ENCODE peak calls at places on chromosomes 6 and 20, in nine cellular contexts. D, A, G, F, L, U, Z, T and K are unnamed samples.

GRCh38 chr6:73969982-73970960 is 274.3 kb downstream of the CD109 start:
- DNase-seq in D (no peak), A (no peak), G (no peak), F (peak; percentile 20), L (peak; percentile 48), U (no peak), Z (no peak), T (no peak), K (no peak)

GRCh38 chr6:8829296-8829695 is 394.0 kb upstream of the SLC35B3 start:
- DNase-seq in D (no peak), A (no peak), G (no peak), F (no peak), L (no peak), U (no peak), Z (no peak), T (no peak), K (no peak)

GRCh38 chr6:90028080-90028778 is 134.0 kb downstream of the GJA10 start:
- DNase-seq in D (no peak), A (no peak), G (no peak), F (no peak), L (no peak), U (peak; percentile 76), Z (no peak), T (no peak), K (no peak)

GRCh38 chr20:59987135-59987534 is 28.9 kb downstream of the CDH26 start:
- DNase-seq in D (no peak), A (no peak), G (no peak), F (no peak), L (no peak), U (no peak), Z (no peak), T (no peak), K (no peak)

GRCh38 chr20:13322198-13322597 is 101.1 kb downstream of the ISM1 start:
- DNase-seq in D (no peak), A (no peak), G (no peak), F (no peak), L (no peak), U (no peak), Z (no peak), T (no peak), K (no peak)

GRCh38 chr20:42957014-42957694 is 232.6 kb downstream of the PTPRT start:
- DNase-seq in D (no peak), A (no peak), G (no peak), F (peak; percentile 52), L (no peak), U (no peak), Z (no peak), T (no peak), K (no peak)

GRCh38 chr20:36396847-36397246 is 90.7 kb downstream of the DLGAP4 start:
- DNase-seq in D (no peak), A (no peak), G (no peak), F (no peak), L (no peak), U (no peak), Z (no peak), T (no peak), K (no peak)

GRCh38 chr20:43968341-43968740 is 53.7 kb downstream of the TOX2 start:
- DNase-seq in D (no peak), A (no peak), G (peak; percentile 50), F (no peak), L (no peak), U (no peak), Z (no peak), T (no peak), K (no peak)

GRCh38 chr20:57838670-57839142 is 128.9 kb upstream of the PMEPA1 start:
- DNase-seq in D (no peak), A (no peak), G (no peak), F (no peak), L (no peak), U (no peak), Z (no peak), T (no peak), K (no peak)

GRCh38 chr6:104201557-104201956 is 658.2 kb downstream of the HACE1 start:
- DNase-seq in D (no peak), A (no peak), G (no peak), F (no peak), L (no peak), U (no peak), Z (no peak), T (no peak), K (no peak)

GRCh38 chr6:34140075-34140474 is 5.8 kb downstream of the GRM4 start:
- DNase-seq in D (no peak), A (no peak), G (no peak), F (no peak), L (no peak), U (no peak), Z (no peak), T (no peak), K (no peak)

GRCh38 chr6:94902974-94903628 is 674.2 kb upstream of the MANEA start:
- DNase-seq in D (no peak), A (no peak), G (no peak), F (no peak), L (no peak), U (no peak), Z (no peak), T (no peak), K (no peak)

GRCh38 chr6:1596088-1596852 is 13.4 kb upstream of the FOXC1 start:
- DNase-seq in D (peak; percentile 78), A (peak; percentile 32), G (peak; percentile 88), F (peak; percentile 66), L (no peak), U (peak; percentile 67), Z (no peak), T (peak; percentile 59), K (no peak)

GRCh38 chr20:35260426-35260825 is 17.5 kb downstream of the MMP24OS start:
- DNase-seq in D (no peak), A (no peak), G (no peak), F (no peak), L (no peak), U (no peak), Z (no peak), T (no peak), K (no peak)

GRCh38 chr6:169112483-169113320 is 140.9 kb downstream of the THBS2 start:
- DNase-seq in D (no peak), A (no peak), G (no peak), F (no peak), L (no peak), U (no peak), Z (no peak), T (no peak), K (no peak)

GRCh38 chr6:147283460-147283859 is 79.2 kb downstream of the STXBP5 start:
- DNase-seq in D (no peak), A (no peak), G (no peak), F (no peak), L (no peak), U (no peak), Z (no peak), T (no peak), K (no peak)

GRCh38 chr20:8154636-8155035 is 22.6 kb downstream of the PLCB1 start:
- DNase-seq in D (no peak), A (no peak), G (no peak), F (no peak), L (no peak), U (no peak), Z (no peak), T (no peak), K (no peak)

GRCh38 chr6:106677282-106677681 is 47.9 kb downstream of the QRSL1 start:
- DNase-seq in D (no peak), A (no peak), G (no peak), F (no peak), L (no peak), U (no peak), Z (no peak), T (no peak), K (no peak)

GRCh38 chr6:40999498-41000070 is 39.4 kb downstream of the UNC5CL start:
- DNase-seq in D (peak; percentile 71), A (no peak), G (peak; percentile 89), F (peak; percentile 62), L (no peak), U (no peak), Z (no peak), T (no peak), K (no peak)

GRCh38 chr20:37282558-37282957 is 6.9 kb upstream of the MANBAL start:
- DNase-seq in D (no peak), A (no peak), G (no peak), F (no peak), L (peak; percentile 61), U (no peak), Z (no peak), T (no peak), K (no peak)

GRCh38 chr6:167751579-167752115 is 75.1 kb upstream of the AFDN start:
- DNase-seq in D (no peak), A (no peak), G (no peak), F (no peak), L (no peak), U (no peak), Z (no peak), T (no peak), K (no peak)

GRCh38 chr6:159969921-159970320 is 1.0 kb downstream of the IGF2R start:
- DNase-seq in D (peak; percentile 45), A (no peak), G (no peak), F (peak; percentile 58), L (peak; percentile 79), U (peak; percentile 72), Z (no peak), T (no peak), K (no peak)

GRCh38 chr6:34791842-34792604 is at the start of gene BLTP3A:
- DNase-seq in D (peak; percentile 73), A (peak; percentile 25), G (peak; percentile 92), F (peak; percentile 90), L (peak; percentile 17), U (peak; percentile 80), Z (no peak), T (peak; percentile 61), K (no peak)

GRCh38 chr20:46520976-46521579 is 7.7 kb upstream of the ZNF334 start:
- DNase-seq in D (peak; percentile 52), A (no peak), G (no peak), F (peak; percentile 79), L (peak; percentile 56), U (peak; percentile 75), Z (peak; percentile 7), T (no peak), K (peak; percentile 21)

GRCh38 chr20:19770375-19770774 is 12.3 kb downstream of the RIN2 start:
- DNase-seq in D (no peak), A (no peak), G (no peak), F (no peak), L (no peak), U (no peak), Z (no peak), T (no peak), K (no peak)

GRCh38 chr20:10504893-10505292 is 69.8 kb downstream of the SLX4IP start:
- DNase-seq in D (no peak), A (no peak), G (no peak), F (no peak), L (no peak), U (no peak), Z (no peak), T (no peak), K (no peak)

GRCh38 chr20:34514897-34515483 is 1.2 kb upstream of the DYNLRB1 start:
- DNase-seq in D (no peak), A (no peak), G (no peak), F (no peak), L (no peak), U (no peak), Z (no peak), T (no peak), K (no peak)